ENCODE peak calls at places on chromosomes 16 and 17, in ten cellular contexts. U is heart left ventricle, Q is mucosa of descending colon, W is endodermal cell, I is astrocyte of the spinal cord, R is retinal pigment epithelial cell, Z is psoas muscle, L is tibial nerve, E is uterus, G is stomach. P is an unnamed sample.

GRCh38 chr16:25478476-25478875 is 213.3 kb upstream of the HS3ST4 start:
- DNase-seq in U (no peak), Q (no peak), W (no peak), I (no peak), R (peak; percentile 64), Z (no peak), L (no peak), E (no peak), G (no peak), P (no peak)

GRCh38 chr16:23835390-23836077 is at the start of gene PRKCB:
- DNase-seq in U (peak; percentile 72), Q (peak; percentile 91), W (peak; percentile 97), I (peak; percentile 5), R (no peak), Z (peak; percentile 81), L (peak; percentile 46), E (peak; percentile 47), G (peak; percentile 68), P (peak; percentile 49)

GRCh38 chr17:4858068-4858879 is 25.1 kb downstream of the MINK1 start:
- DNase-seq in U (peak; percentile 50), Q (no peak), W (peak; percentile 66), I (no peak), R (no peak), Z (no peak), L (no peak), E (no peak), G (no peak), P (no peak)

GRCh38 chr16:11151156-11151904 is 104.7 kb downstream of the SOCS1 start:
- DNase-seq in U (no peak), Q (no peak), W (no peak), I (no peak), R (no peak), Z (no peak), L (no peak), E (no peak), G (no peak), P (no peak)

GRCh38 chr16:20114356-20114755 is 40.7 kb upstream of the GPR139 start:
- DNase-seq in U (no peak), Q (peak; percentile 7), W (no peak), I (no peak), R (peak; percentile 5), Z (no peak), L (no peak), E (no peak), G (no peak), P (no peak)

GRCh38 chr17:57106107-57106835 is 21.2 kb downstream of the AKAP1 start:
- DNase-seq in U (peak; percentile 44), Q (peak; percentile 58), W (peak; percentile 86), I (no peak), R (no peak), Z (peak; percentile 87), L (no peak), E (no peak), G (no peak), P (no peak)

GRCh38 chr16:78505544-78506371 is 406.3 kb downstream of the WWOX start:
- DNase-seq in U (peak; percentile 78), Q (peak; percentile 49), W (peak; percentile 68), I (no peak), R (no peak), Z (peak; percentile 84), L (peak; percentile 69), E (peak; percentile 95), G (peak; percentile 33), P (peak; percentile 30)

GRCh38 chr17:66347661-66348604 is 45.5 kb downstream of the PRKCA start:
- DNase-seq in U (no peak), Q (peak; percentile 65), W (no peak), I (peak; percentile 70), R (no peak), Z (no peak), L (no peak), E (no peak), G (no peak), P (no peak)

GRCh38 chr17:8192070-8192815 is 2.3 kb upstream of the BORCS6 start:
- DNase-seq in U (peak; percentile 88), Q (peak; percentile 90), W (peak; percentile 98), I (peak; percentile 92), R (peak; percentile 82), Z (peak; percentile 85), L (peak; percentile 96), E (peak; percentile 80), G (peak; percentile 78), P (no peak)

GRCh38 chr17:44360826-44361225 is 2.8 kb downstream of the FAM171A2 start:
- DNase-seq in U (no peak), Q (no peak), W (no peak), I (peak; percentile 22), R (no peak), Z (no peak), L (no peak), E (peak; percentile 73), G (no peak), P (no peak)

GRCh38 chr17:81049973-81050551 is 15.1 kb downstream of the BAIAP2 start:
- DNase-seq in U (no peak), Q (peak; percentile 77), W (no peak), I (peak; percentile 71), R (no peak), Z (peak; percentile 74), L (no peak), E (no peak), G (peak; percentile 89), P (no peak)

DNA sequence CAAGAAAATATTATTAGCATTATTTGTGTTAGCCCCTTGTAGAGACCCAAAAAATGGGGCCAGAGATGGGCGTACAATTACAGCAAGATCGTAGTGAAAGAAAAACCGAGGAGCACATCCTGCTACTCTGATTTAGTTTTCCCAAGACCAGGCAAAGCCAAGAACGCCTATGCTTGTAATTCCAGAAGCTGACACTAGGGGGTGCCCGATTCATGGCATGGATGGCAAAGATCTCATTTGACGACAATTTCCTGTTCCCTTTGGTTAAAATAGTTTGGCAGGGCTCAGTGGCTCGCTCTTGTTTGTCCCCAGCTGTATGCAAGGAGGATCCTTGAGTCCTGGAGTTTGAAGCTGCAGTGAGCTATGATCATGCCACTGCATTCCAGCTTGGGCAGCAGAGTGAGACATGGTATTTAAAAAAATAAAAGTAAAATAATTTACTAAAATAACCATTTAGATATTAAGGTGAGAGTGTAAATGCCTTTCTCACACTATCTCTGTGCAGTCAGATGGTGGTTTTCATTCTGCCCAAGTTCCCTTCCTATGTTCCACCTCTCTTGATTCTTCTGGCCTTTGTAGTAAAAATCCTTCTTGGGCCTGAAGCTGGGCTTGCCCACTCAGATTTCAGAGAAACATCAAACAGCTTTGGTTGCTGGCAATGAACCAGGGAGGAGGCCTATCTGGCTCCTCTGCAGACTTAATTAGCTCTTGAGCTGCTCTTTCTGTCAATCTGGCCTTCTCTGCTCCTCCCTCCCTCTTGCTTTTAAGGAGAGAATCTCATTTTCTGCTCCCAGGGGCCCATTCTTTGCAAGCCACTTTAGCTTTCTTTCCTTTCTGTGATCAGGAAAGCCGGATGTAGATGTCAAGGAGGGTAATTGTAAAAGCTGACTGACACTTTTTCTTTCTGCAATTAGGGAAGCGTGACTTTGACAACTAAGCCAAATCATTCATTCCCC is 31.2 kb downstream of the TMEM238L start:
- DNase-seq in U (no peak), Q (peak; percentile 95), W (peak; percentile 98), I (no peak), R (no peak), Z (no peak), L (no peak), E (no peak), G (peak; percentile 90), P (no peak)
- TF ChIP-seq CTCF in U (peak; percentile 51), Q (peak; percentile 86), W (peak; percentile 97), I (peak; percentile 59), R (peak; percentile 71), Z (peak; percentile 50), L (peak; percentile 21), E (no peak), G (peak; percentile 31), P (peak; percentile 88)

GRCh38 chr16:69532761-69533459 is 32.9 kb upstream of the NFAT5 start:
- DNase-seq in U (no peak), Q (no peak), W (peak; percentile 65), I (no peak), R (no peak), Z (no peak), L (no peak), E (no peak), G (no peak), P (no peak)
- TF ChIP-seq CTCF in U (no peak), Q (no peak), W (peak; percentile 52), I (no peak), R (no peak), Z (no peak), L (no peak), E (no peak), G (no peak), P (no peak)

GRCh38 chr16:66661210-66661560 is 35.4 kb downstream of the CMTM4 start:
- DNase-seq in U (no peak), Q (no peak), W (no peak), I (no peak), R (no peak), Z (no peak), L (no peak), E (no peak), G (no peak), P (no peak)

GRCh38 chr16:66658860-66659190 is 37.7 kb downstream of the CMTM4 start:
- DNase-seq in U (no peak), Q (no peak), W (no peak), I (no peak), R (no peak), Z (no peak), L (no peak), E (no peak), G (no peak), P (no peak)

GRCh38 chr16:66660422-66661209 is 35.9 kb downstream of the CMTM4 start:
- DNase-seq in U (peak; percentile 71), Q (peak; percentile 43), W (peak; percentile 65), I (peak; percentile 86), R (peak; percentile 44), Z (peak; percentile 79), L (peak; percentile 49), E (peak; percentile 69), G (peak; percentile 46), P (no peak)

GRCh38 chr16:66656547-66656946 is 40.0 kb downstream of the CMTM4 start:
- DNase-seq in U (no peak), Q (no peak), W (no peak), I (peak; percentile 20), R (no peak), Z (no peak), L (no peak), E (no peak), G (no peak), P (no peak)

DNA sequence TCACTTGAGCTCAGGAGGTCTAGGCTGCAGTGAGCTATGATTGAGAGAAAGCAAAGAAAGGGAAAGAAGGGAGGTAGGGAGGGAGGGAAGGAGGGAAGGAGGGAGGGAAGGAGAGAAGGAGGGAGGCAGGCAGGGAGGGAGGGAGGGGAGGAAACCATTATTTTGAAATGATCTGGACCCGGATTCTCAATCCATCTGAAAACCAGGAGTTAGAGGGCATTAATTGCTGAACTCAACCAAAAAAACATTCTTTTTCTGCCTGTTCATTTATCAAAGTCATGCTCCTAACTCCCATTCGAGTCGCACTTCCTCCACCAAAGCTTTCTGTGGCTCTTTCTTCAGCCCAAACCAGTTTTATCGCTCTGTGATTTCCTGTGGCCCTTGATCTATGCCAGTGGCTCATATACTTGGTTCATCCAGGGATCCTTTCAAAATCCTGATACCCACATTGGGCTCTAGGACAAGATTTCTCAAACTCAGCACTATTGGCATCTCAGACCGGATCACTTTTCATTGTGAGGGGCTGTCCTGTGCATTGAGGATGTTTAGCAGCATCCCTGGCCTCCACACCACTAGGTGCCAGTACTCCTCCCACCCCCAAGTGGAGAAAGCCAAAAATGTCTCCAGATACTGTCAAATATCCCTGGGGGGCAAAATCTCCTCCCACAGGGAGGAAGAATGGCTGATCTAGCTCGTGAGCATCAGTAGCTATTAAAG is 38.2 kb downstream of the CMTM4 start:
- DNase-seq in U (no peak), Q (no peak), W (no peak), I (no peak), R (no peak), Z (no peak), L (no peak), E (no peak), G (no peak), P (no peak)
- TF ChIP-seq CTCF in U (no peak), Q (no peak), W (peak; percentile 20), I (no peak), R (no peak), Z (no peak), L (no peak), E (no peak), G (no peak), P (no peak)

GRCh38 chr16:75644240-75645012 is 3.0 kb downstream of the KARS1 start:
- DNase-seq in U (no peak), Q (no peak), W (no peak), I (no peak), R (no peak), Z (no peak), L (no peak), E (no peak), G (no peak), P (no peak)
- TF ChIP-seq CTCF in U (no peak), Q (no peak), W (peak; percentile 61), I (no peak), R (no peak), Z (no peak), L (no peak), E (no peak), G (no peak), P (no peak)